ENCODE peak calls at places on chromosomes 2 and 18, in nine cellular contexts. E, K, L, F, B, U, Y, T and D are unnamed samples.

GRCh38 chr2:134029478-134029877 is 224.4 kb upstream of the MGAT5 start:
- DNase-seq in E (no peak), K (no peak), L (no peak), F (no peak), B (no peak), U (no peak), Y (no peak), T (no peak), D (no peak)

GRCh38 chr2:70887550-70888229 is 48.0 kb upstream of the ATP6V1B1 start:
- DNase-seq in E (peak), K (peak), L (no peak), F (peak), B (no peak), U (peak), Y (no peak), T (no peak), D (peak)

GRCh38 chr2:203606051-203606450 is 71.0 kb upstream of the RAPH1 start:
- DNase-seq in E (no peak), K (no peak), L (no peak), F (no peak), B (no peak), U (no peak), Y (no peak), T (no peak), D (no peak)

GRCh38 chr2:164826293-164827243 is 15.1 kb downstream of the COBLL1 start:
- DNase-seq in E (peak), K (no peak), L (peak), F (peak), B (peak), U (no peak), Y (peak), T (peak), D (no peak)

GRCh38 chr2:207483066-207483465 is 46.7 kb upstream of the CREB1 start:
- DNase-seq in E (no peak), K (no peak), L (no peak), F (no peak), B (no peak), U (no peak), Y (no peak), T (no peak), D (no peak)

GRCh38 chr2:10097352-10098148 is 17.3 kb upstream of the CYS1 start:
- DNase-seq in E (peak), K (no peak), L (peak), F (peak), B (peak), U (peak), Y (peak), T (peak), D (peak)

GRCh38 chr2:64625352-64626145 is 28.2 kb downstream of the SERTAD2 start:
- DNase-seq in E (no peak), K (no peak), L (no peak), F (no peak), B (no peak), U (no peak), Y (no peak), T (no peak), D (no peak)

GRCh38 chr2:102806250-102806837 is 44.5 kb downstream of the TMEM182 start:
- DNase-seq in E (peak), K (peak), L (peak), F (peak), B (peak), U (peak), Y (peak), T (peak), D (peak)

GRCh38 chr2:176291768-176292393 is 22.6 kb downstream of the MTX2 start:
- DNase-seq in E (no peak), K (no peak), L (no peak), F (no peak), B (no peak), U (no peak), Y (no peak), T (no peak), D (no peak)

GRCh38 chr18:37930640-37931039 is 365.0 kb upstream of the CELF4 start:
- DNase-seq in E (no peak), K (no peak), L (no peak), F (no peak), B (no peak), U (no peak), Y (no peak), T (no peak), D (no peak)

GRCh38 chr2:23503097-23503496 is 118.1 kb downstream of the KLHL29 start:
- DNase-seq in E (no peak), K (no peak), L (no peak), F (no peak), B (no peak), U (no peak), Y (peak), T (no peak), D (peak)

GRCh38 chr2:42850016-42850805 is 57.8 kb upstream of the HAAO start:
- DNase-seq in E (no peak), K (no peak), L (peak), F (no peak), B (no peak), U (no peak), Y (no peak), T (no peak), D (no peak)

GRCh38 chr2:219002395-219003266 is 9.4 kb upstream of the CRYBA2 start:
- DNase-seq in E (peak), K (no peak), L (no peak), F (peak), B (no peak), U (peak), Y (no peak), T (peak), D (peak)

GRCh38 chr2:98869868-98870267 is 66.2 kb downstream of the CRACDL start:
- DNase-seq in E (no peak), K (no peak), L (no peak), F (peak), B (no peak), U (no peak), Y (peak), T (peak), D (no peak)

GRCh38 chr2:47653909-47654789 is 128.8 kb upstream of the MSH6 start:
- DNase-seq in E (no peak), K (no peak), L (no peak), F (no peak), B (no peak), U (no peak), Y (no peak), T (peak), D (peak)

GRCh38 chr2:36058076-36058475 is 297.5 kb upstream of the CRIM1 start:
- DNase-seq in E (peak), K (no peak), L (no peak), F (no peak), B (peak), U (no peak), Y (no peak), T (no peak), D (no peak)

GRCh38 chr18:26458526-26459232 is 89.7 kb downstream of the KCTD1 start:
- DNase-seq in E (no peak), K (no peak), L (no peak), F (no peak), B (peak), U (no peak), Y (no peak), T (peak), D (no peak)

GRCh38 chr2:148048475-148049221 is 27.8 kb downstream of the MBD5 start:
- DNase-seq in E (no peak), K (no peak), L (no peak), F (no peak), B (no peak), U (no peak), Y (no peak), T (no peak), D (no peak)

GRCh38 chr18:63823516-63824219 is 48.5 kb downstream of the SERPINB7 start:
- DNase-seq in E (no peak), K (no peak), L (peak), F (peak), B (peak), U (no peak), Y (peak), T (peak), D (peak)

GRCh38 chr18:34222025-34222395 is 2.7 kb downstream of the NOL4 start:
- DNase-seq in E (peak), K (no peak), L (no peak), F (no peak), B (peak), U (no peak), Y (no peak), T (no peak), D (no peak)

GRCh38 chr18:28284132-28284531 is 107.2 kb upstream of the CDH2 start:
- DNase-seq in E (no peak), K (no peak), L (no peak), F (no peak), B (no peak), U (no peak), Y (no peak), T (peak), D (no peak)

GRCh38 chr2:174013310-174013751 is 48.2 kb upstream of the SP3 start:
- DNase-seq in E (no peak), K (no peak), L (peak), F (no peak), B (peak), U (no peak), Y (peak), T (no peak), D (no peak)

GRCh38 chr2:222689322-222689721 is 17.9 kb downstream of the MOGAT1 start:
- DNase-seq in E (no peak), K (no peak), L (no peak), F (no peak), B (no peak), U (no peak), Y (no peak), T (no peak), D (no peak)

GRCh38 chr2:222688912-222689311 is 17.5 kb downstream of the MOGAT1 start:
- DNase-seq in E (peak), K (no peak), L (no peak), F (no peak), B (no peak), U (no peak), Y (no peak), T (no peak), D (no peak)

GRCh38 chr2:222698276-222698675 is 26.8 kb downstream of the MOGAT1 start:
- DNase-seq in E (no peak), K (no peak), L (no peak), F (no peak), B (peak), U (no peak), Y (no peak), T (no peak), D (no peak)

GRCh38 chr2:222690564-222691200 is 19.2 kb downstream of the MOGAT1 start:
- DNase-seq in E (peak), K (peak), L (peak), F (peak), B (peak), U (peak), Y (peak), T (peak), D (peak)

DNA sequence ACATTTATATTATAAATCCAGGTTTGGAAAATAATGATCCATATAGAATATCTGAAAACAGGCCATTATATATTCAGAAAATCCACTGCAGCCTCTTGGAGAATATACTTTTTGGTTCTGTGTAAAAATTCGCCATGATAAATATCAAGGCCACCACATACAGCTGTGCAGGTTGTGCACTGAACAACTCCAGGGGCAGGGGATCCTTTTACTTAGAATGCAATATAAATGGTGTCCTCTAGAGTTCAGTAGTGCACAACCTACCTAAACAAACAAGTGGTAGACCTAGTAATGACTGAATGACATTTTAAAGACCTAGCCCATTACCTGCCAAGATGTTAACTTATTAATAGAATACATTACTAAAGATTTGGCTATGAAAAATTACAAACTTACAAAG is 22.4 kb downstream of the MOGAT1 start:
- DNase-seq in E (peak), K (no peak), L (no peak), F (no peak), B (peak), U (no peak), Y (no peak), T (peak), D (no peak)
- TF ChIP-seq CTCF in E (peak), K (no peak), L (no peak), F (no peak), B (peak), U (no peak), Y (no peak), T (peak), D (peak)

GRCh38 chr2:143433840-143434239 is 304.6 kb downstream of the ARHGAP15 start:
- DNase-seq in E (no peak), K (no peak), L (no peak), F (no peak), B (no peak), U (no peak), Y (no peak), T (no peak), D (no peak)
- TF ChIP-seq CTCF in E (no peak), K (no peak), L (no peak), F (no peak), B (no peak), U (no peak), Y (no peak), T (no peak), D (no peak)

DNA sequence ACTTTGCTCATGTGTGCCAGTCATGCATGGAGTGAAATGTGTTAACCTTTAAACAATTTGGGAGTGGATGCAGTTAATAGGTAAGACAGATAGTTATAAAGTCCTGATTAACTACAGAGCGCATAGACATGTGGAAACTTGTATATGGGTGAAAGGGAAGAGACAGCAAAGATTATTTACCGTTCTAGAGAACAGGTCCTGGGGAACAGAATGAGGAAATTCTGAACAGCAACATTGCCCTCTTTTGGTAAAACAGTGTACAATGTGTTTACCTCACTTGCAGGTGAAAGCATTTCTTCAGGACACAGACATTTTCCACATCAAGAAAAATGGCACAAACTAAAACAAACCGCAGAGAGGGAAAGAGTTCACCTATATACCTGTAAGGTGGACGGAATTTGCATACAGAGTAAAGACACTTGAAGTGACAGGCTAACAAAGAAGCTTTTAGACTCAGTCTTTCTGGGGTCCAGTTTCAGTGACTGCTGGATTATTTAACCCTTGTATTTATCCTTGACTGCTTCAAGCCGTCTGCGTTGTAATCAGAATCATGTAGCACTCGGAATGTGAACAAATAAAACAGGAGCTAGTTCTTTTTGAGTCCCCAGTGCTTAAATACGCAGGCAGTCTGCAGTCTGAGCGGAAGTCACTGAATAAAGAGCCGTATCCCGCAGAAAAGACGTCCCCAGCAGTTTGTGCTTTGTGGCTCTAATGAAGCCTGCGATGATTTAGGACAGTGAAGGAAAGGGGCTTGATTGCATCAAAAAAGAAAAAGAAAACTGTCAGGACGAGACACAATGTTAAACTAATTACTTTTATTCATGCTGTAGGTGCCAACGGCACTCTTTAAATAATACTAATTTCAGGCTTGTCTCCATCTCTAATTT is 364.8 kb upstream of the GALNT5 start:
- DNase-seq in E (peak), K (no peak), L (no peak), F (no peak), B (peak), U (no peak), Y (no peak), T (peak), D (peak)
- TF ChIP-seq CTCF in E (peak), K (no peak), L (peak), F (peak), B (peak), U (peak), Y (peak), T (peak), D (peak)

DNA sequence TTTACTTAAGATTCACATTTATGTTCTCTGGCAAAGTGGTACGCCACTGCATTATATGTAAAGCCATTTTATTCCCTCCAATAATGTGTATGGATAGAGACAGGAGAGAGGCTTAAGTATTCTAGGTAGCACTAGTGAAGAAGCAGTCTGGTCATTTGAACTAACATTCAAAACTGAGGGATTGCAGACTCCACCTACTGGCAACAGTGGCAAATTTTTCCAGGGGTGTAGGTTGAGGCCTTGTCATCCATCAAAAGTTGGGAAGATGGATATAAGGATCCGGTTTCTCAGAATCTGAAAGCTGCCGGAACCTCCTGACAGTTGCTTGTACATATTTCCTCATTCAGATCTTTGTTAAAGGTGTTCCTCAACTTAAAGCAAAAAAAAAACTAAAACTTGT is 465.5 kb upstream of the FSHR start:
- DNase-seq in E (peak), K (no peak), L (no peak), F (no peak), B (no peak), U (no peak), Y (no peak), T (peak), D (no peak)
- TF ChIP-seq CTCF in E (peak), K (no peak), L (no peak), F (no peak), B (no peak), U (peak), Y (peak), T (peak), D (peak)

DNA sequence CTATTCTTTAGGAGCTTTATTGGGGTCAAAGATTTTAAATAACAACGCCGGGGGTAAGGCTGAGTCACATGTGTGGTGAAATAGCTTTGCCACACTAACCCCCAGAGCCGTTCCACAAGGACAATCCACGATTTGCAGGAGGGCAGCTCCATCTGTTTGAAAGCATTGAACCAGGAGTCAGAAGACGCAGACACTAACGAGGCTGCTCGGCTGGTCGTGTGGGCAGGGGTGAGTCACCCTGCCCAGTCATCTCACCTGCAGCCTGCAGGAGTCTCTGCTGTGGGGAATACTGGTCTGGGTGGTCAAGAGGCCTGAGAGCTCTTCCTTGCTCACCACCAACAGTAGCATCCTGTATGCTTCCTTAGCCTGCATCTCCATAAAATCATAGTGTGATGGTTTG is 149.2 kb upstream of the NCK2 start:
- DNase-seq in E (no peak), K (no peak), L (no peak), F (no peak), B (no peak), U (no peak), Y (no peak), T (peak), D (no peak)
- TF ChIP-seq CTCF in E (no peak), K (no peak), L (no peak), F (no peak), B (no peak), U (no peak), Y (no peak), T (peak), D (no peak)

GRCh38 chr2:1585635-1586034 is 158.7 kb downstream of the PXDN start:
- DNase-seq in E (no peak), K (no peak), L (no peak), F (no peak), B (no peak), U (no peak), Y (no peak), T (no peak), D (no peak)

GRCh38 chr2:1584051-1584531 is 160.2 kb downstream of the PXDN start:
- DNase-seq in E (no peak), K (no peak), L (no peak), F (no peak), B (no peak), U (no peak), Y (peak), T (no peak), D (no peak)

GRCh38 chr2:1586251-1586945 is 157.9 kb downstream of the PXDN start:
- DNase-seq in E (no peak), K (no peak), L (no peak), F (no peak), B (no peak), U (no peak), Y (no peak), T (no peak), D (no peak)

GRCh38 chr2:1582891-1583341 is 161.4 kb downstream of the PXDN start:
- DNase-seq in E (no peak), K (no peak), L (no peak), F (no peak), B (no peak), U (no peak), Y (no peak), T (no peak), D (no peak)

DNA sequence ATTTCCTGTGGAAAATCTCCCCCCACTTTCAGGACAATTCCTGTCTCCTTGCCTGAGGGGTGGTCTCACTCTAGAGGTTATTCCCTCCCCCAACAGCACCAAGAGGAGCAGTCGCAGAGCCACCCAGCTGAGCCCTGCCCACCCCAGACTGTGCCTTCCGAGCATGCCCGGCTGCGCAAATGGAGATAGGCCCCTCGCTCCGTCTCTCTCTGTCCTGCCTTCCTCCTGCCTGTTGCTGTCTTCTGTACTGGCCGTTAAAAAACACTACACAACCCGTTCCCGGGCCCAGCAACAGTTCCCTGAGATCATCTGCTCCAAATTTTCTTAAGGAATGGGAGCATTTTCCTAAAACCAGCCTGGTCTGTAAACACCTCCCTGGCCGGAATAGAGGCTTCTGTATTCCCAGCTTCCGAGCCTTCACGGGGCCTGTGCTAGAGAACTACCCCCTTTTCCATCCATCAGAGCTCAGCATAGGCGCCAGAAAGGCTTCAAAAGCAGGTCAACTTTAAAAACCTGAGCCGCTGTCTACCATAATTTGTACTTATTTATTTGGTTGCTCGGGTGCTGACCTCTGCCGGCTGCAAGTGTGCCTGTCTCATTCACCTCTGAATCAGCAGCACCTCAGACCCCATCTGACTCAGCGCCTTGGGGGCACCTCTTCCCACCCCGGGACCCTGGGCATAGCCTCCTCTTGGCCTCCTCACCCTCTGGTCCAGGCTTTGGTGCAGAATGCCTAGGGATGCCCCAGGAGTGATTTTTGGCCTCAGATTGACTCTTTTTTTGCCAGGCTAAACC is 159.4 kb downstream of the PXDN start:
- DNase-seq in E (no peak), K (no peak), L (no peak), F (no peak), B (no peak), U (no peak), Y (no peak), T (no peak), D (no peak)
- TF ChIP-seq CTCF in E (no peak), K (no peak), L (no peak), F (no peak), B (no peak), U (no peak), Y (no peak), T (peak), D (no peak)

GRCh38 chr18:21918693-21919092 is 178.1 kb downstream of the MIB1 start:
- DNase-seq in E (no peak), K (no peak), L (no peak), F (no peak), B (no peak), U (no peak), Y (no peak), T (no peak), D (no peak)

GRCh38 chr18:21915546-21915945 is 175.0 kb downstream of the MIB1 start:
- DNase-seq in E (no peak), K (no peak), L (no peak), F (no peak), B (no peak), U (no peak), Y (no peak), T (no peak), D (no peak)

GRCh38 chr18:21912339-21913239 is 172.0 kb downstream of the MIB1 start:
- DNase-seq in E (no peak), K (no peak), L (no peak), F (no peak), B (no peak), U (no peak), Y (no peak), T (no peak), D (no peak)

GRCh38 chr18:21914739-21915319 is 174.2 kb downstream of the MIB1 start:
- DNase-seq in E (peak), K (no peak), L (no peak), F (no peak), B (peak), U (no peak), Y (no peak), T (peak), D (peak)

GRCh38 chr18:21916594-21916993 is 176.0 kb downstream of the MIB1 start:
- DNase-seq in E (no peak), K (no peak), L (no peak), F (no peak), B (no peak), U (no peak), Y (no peak), T (no peak), D (no peak)
- TF ChIP-seq CTCF in E (no peak), K (no peak), L (no peak), F (no peak), B (no peak), U (no peak), Y (no peak), T (no peak), D (no peak)